ENCODE peak calls at places on chromosomes 7 and 10, in five cellular contexts. A is CD8-positive, alpha-beta T cell; E is A549; C is endothelial cell; M is GM12865. G is an unnamed sample.

GRCh38 chr7:158963780-158964222 is 107.4 kb downstream of the DYNC2I1 start:
- DNase-seq in A (no peak), E (no peak), C (no peak), M (no peak), G (no peak)

GRCh38 chr10:132311338-132311939 is 3.7 kb upstream of the STK32C start:
- DNase-seq in A (peak; percentile 13), E (peak; percentile 29), C (no peak), M (no peak), G (peak; percentile 67)

GRCh38 chr7:44695756-44696155 is 52.9 kb upstream of the ZMIZ2 start:
- DNase-seq in A (no peak), E (no peak), C (no peak), M (no peak), G (no peak)

GRCh38 chr10:26326874-26327273 is 110.3 kb downstream of the GAD2 start:
- DNase-seq in A (no peak), E (no peak), C (no peak), M (no peak), G (no peak)

GRCh38 chr7:130084037-130084875 is 13.9 kb downstream of the KLHDC10 start:
- DNase-seq in A (no peak), E (peak; percentile 36), C (no peak), M (peak; percentile 12), G (no peak)

GRCh38 chr7:80392229-80393169 is 119.4 kb downstream of the GNAT3 start:
- DNase-seq in A (no peak), E (peak; percentile 3), C (no peak), M (no peak), G (no peak)

GRCh38 chr7:6614941-6615737 is at the start of gene ZNF853:
- DNase-seq in A (no peak), E (no peak), C (peak; percentile 45), M (no peak), G (peak; percentile 58)

GRCh38 chr7:106329971-106330733 is 45.4 kb upstream of the NAMPT start:
- DNase-seq in A (no peak), E (no peak), C (no peak), M (no peak), G (no peak)

GRCh38 chr10:7622969-7623368 is 43.8 kb downstream of the ITIH5 start:
- DNase-seq in A (no peak), E (no peak), C (peak; percentile 59), M (peak; percentile 8), G (no peak)

GRCh38 chr7:142083605-142084004 is 27.9 kb upstream of the MGAM2 start:
- DNase-seq in A (no peak), E (no peak), C (no peak), M (no peak), G (no peak)
- TF ChIP-seq CTCF in A (no peak), E (no peak), C (no peak), M (no peak), G (no peak)

GRCh38 chr7:94882891-94883290 is 24.5 kb upstream of the PPP1R9A start:
- DNase-seq in A (no peak), E (no peak), C (no peak), M (no peak), G (no peak)

GRCh38 chr7:94883676-94884075 is 23.7 kb upstream of the PPP1R9A start:
- DNase-seq in A (no peak), E (no peak), C (no peak), M (no peak), G (no peak)

GRCh38 chr7:94893661-94894060 is 13.7 kb upstream of the PPP1R9A start:
- DNase-seq in A (no peak), E (no peak), C (no peak), M (no peak), G (no peak)

GRCh38 chr7:94888995-94889523 is 18.3 kb upstream of the PPP1R9A start:
- DNase-seq in A (no peak), E (no peak), C (no peak), M (no peak), G (no peak)

DNA sequence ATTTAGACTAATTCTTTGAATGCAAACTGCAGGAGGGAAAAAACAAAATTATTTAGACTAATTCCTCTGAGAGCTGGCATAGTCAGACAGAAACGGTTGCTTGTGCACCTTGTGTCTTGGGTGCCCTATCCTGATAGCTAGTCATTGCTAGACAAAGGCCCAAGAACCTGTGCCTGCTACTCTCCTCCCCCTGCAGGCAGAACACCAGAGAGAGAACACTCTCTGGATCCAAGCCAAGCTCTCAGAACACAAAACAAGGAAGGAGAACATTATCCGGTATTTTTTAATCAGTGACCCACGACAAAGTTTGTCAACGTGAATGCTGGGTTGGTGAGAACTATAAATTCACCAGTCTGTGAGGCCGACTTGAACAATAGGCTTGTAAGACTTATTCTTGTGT is 18.9 kb upstream of the PPP1R9A start:
- DNase-seq in A (no peak), E (peak; percentile 21), C (no peak), M (peak; percentile 14), G (no peak)
- TF ChIP-seq CTCF in A (no peak), E (no peak), C (no peak), M (no peak), G (no peak)

GRCh38 chr10:77670817-77671443 is 33.3 kb upstream of the KCNMA1 start:
- DNase-seq in A (no peak), E (no peak), C (no peak), M (no peak), G (no peak)

GRCh38 chr10:77673086-77673485 is 35.5 kb upstream of the KCNMA1 start:
- DNase-seq in A (no peak), E (no peak), C (no peak), M (no peak), G (no peak)

GRCh38 chr10:77669892-77670291 is 32.3 kb upstream of the KCNMA1 start:
- DNase-seq in A (no peak), E (no peak), C (no peak), M (no peak), G (no peak)

GRCh38 chr10:77673515-77674140 is 36.0 kb upstream of the KCNMA1 start:
- DNase-seq in A (no peak), E (no peak), C (no peak), M (no peak), G (no peak)

DNA sequence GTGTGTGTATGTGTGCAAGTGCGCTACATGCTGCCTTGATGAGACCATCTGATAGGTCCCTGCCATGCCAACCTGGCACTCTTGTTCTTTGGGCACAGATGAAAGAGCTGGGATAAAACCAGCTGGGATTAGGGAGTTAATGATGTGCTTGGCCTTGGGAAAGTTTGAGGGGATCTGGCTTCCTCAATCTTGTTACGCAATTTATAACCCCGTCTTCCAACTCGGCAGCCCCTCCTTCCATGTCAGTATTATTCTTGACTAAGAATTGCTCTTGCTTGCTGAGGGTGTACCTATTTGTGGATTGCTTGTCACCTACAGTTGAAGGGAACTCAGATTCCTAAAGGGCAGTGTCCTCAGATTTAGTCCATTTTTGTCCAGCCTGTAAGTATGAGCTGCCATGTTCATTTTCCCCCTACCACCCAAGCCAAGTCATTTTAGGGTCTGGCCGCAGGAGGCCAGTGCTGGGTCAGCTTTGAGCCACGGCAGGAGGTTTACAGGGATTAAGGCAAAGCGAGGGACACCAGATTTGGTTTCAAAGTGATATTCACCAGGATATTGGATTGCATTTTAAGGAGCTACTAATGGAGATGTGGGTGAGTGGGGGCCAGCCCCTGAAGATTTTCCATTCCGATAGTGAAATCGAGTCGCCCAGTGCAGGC is 34.1 kb upstream of the KCNMA1 start:
- DNase-seq in A (no peak), E (no peak), C (no peak), M (peak; percentile 30), G (no peak)
- TF ChIP-seq CTCF in A (no peak), E (no peak), C (no peak), M (no peak), G (no peak)

DNA sequence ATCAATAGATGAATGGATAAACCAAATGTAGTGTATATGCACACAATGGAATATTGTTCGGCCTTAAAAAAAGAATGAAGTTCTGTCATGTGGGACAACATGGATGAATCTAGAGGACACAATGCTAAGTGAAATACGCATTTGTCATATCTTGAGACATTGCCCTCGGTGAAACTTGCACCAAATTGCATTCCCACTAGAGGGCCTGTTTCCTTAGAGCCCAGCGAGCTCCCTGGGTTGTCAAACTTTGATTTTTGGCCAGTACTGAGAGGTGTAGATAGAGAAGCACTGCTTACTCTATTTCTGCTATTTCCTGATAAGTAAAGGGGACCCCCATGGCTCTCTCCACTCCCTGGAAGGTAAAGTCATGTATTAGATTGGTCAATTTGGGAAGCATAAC is 157.1 kb downstream of the GPAM start:
- DNase-seq in A (no peak), E (no peak), C (peak; percentile 15), M (no peak), G (no peak)
- TF ChIP-seq CTCF in A (no peak), E (no peak), C (peak; percentile 35), M (no peak), G (peak; percentile 33)

GRCh38 chr7:133947458-133948044 is 179.6 kb upstream of the LRGUK start:
- DNase-seq in A (no peak), E (no peak), C (no peak), M (no peak), G (no peak)

GRCh38 chr7:133950856-133951255 is 176.3 kb upstream of the LRGUK start:
- DNase-seq in A (no peak), E (no peak), C (no peak), M (no peak), G (peak; percentile 60)

GRCh38 chr7:133945497-133945896 is 181.6 kb upstream of the LRGUK start:
- DNase-seq in A (no peak), E (no peak), C (no peak), M (no peak), G (no peak)

DNA sequence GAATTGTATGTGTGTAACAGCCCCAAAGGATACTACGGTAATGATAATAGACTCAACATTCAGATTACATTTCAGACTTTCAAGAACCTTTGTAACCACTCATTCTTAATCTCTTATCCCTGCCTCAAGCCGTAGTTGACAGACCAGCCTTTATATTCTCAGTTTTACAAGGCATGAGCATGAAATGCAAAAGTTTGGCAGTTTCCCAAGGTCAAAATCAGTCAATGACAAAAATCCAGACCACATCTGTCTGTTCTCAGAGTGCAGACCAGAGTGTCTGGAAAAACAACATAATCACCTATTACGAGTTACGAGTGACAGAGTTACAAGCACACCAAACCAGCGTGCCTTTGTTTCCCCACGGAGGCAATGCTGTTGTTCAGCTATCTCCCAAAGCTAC is 178.6 kb upstream of the LRGUK start:
- DNase-seq in A (no peak), E (no peak), C (no peak), M (no peak), G (no peak)
- TF ChIP-seq CTCF in A (no peak), E (no peak), C (no peak), M (no peak), G (no peak)

GRCh38 chr10:89419548-89419947 is 5.2 kb downstream of the IFIT5 start:
- DNase-seq in A (no peak), E (no peak), C (peak; percentile 17), M (peak; percentile 17), G (no peak)
- TF ChIP-seq CTCF in A (peak; percentile 60), E (no peak), C (peak; percentile 34), M (peak; percentile 31), G (peak; percentile 63)

G was measured in glutamatergic neuron.